ENCODE peak calls at places on chromosomes 11 and 22, in ten cellular contexts. Q is iris pigment epithelial cell; I is non-pigmented ciliary epithelial cell; S is activated CD4-positive, alpha-beta T cell treated with anti-CD3 and anti-CD28 coated beads, Interleukin-2, amount 50 U/mL, for 48 hours; U is HFFc6; J is T-helper 2 cell; O is NCI-H2107; G is activated T-helper 1 cell treated with anti-CD3 and anti-CD28 coated beads, Interleukin-2, amount 50 U/mL, for 16 hours; B is body of pancreas; X is ELR. P is an unnamed sample.

GRCh38 chr11:115784796-115785521 is 280.7 kb upstream of the CADM1 start:
- DNase-seq in Q (no peak), I (no peak), S (no peak), U (no peak), J (no peak), O (no peak), G (no peak), B (no peak), X (no peak), P (peak)

GRCh38 chr11:126139541-126140091 is 71.8 kb downstream of the RPUSD4 start:
- DNase-seq in Q (no peak), I (no peak), S (no peak), U (no peak), J (no peak), O (no peak), G (no peak), B (no peak), X (no peak), P (peak)

GRCh38 chr11:117992136-117992535 is 5.9 kb downstream of the IL10RA start:
- DNase-seq in Q (no peak), I (no peak), S (no peak), U (no peak), J (no peak), O (no peak), G (no peak), B (no peak), X (no peak), P (no peak)

GRCh38 chr11:21927628-21928027 is 265.3 kb upstream of the ANO5 start:
- DNase-seq in Q (no peak), I (no peak), S (no peak), U (no peak), J (no peak), O (no peak), G (no peak), B (no peak), X (no peak), P (no peak)

GRCh38 chr11:125275905-125276634 is 111.5 kb downstream of the PKNOX2 start:
- DNase-seq in Q (no peak), I (no peak), S (no peak), U (no peak), J (no peak), O (no peak), G (no peak), B (no peak), X (no peak), P (no peak)

GRCh38 chr11:12402027-12402426 is 24.7 kb downstream of the PARVA start:
- DNase-seq in Q (peak), I (no peak), S (no peak), U (no peak), J (no peak), O (no peak), G (no peak), B (no peak), X (no peak), P (no peak)

GRCh38 chr11:132278801-132279574 is 908.6 kb downstream of the NTM start:
- DNase-seq in Q (peak), I (peak), S (no peak), U (peak), J (no peak), O (no peak), G (no peak), B (no peak), X (peak), P (no peak)

GRCh38 chr11:18065572-18065971 is 19.5 kb upstream of the TPH1 start:
- DNase-seq in Q (no peak), I (no peak), S (no peak), U (no peak), J (no peak), O (peak), G (no peak), B (no peak), X (no peak), P (no peak)

GRCh38 chr22:24803064-24803542 is 2.9 kb upstream of the SGSM1 start:
- DNase-seq in Q (peak), I (no peak), S (peak), U (peak), J (peak), O (no peak), G (peak), B (peak), X (peak), P (peak)

GRCh38 chr22:24333301-24333700 is 62.7 kb downstream of the SPECC1L start:
- DNase-seq in Q (peak), I (no peak), S (no peak), U (peak), J (no peak), O (no peak), G (no peak), B (no peak), X (peak), P (no peak)

GRCh38 chr11:104372111-104372510 is 208.2 kb upstream of the PDGFD start:
- DNase-seq in Q (no peak), I (no peak), S (no peak), U (no peak), J (no peak), O (no peak), G (no peak), B (no peak), X (no peak), P (no peak)

GRCh38 chr22:27206001-27206746 is 548.8 kb downstream of the MIAT start:
- DNase-seq in Q (peak), I (no peak), S (no peak), U (no peak), J (no peak), O (no peak), G (no peak), B (no peak), X (no peak), P (no peak)

GRCh38 chr22:29253561-29254282 is 14.1 kb downstream of the RHBDD3 start:
- DNase-seq in Q (no peak), I (no peak), S (no peak), U (no peak), J (no peak), O (no peak), G (no peak), B (no peak), X (no peak), P (no peak)

GRCh38 chr11:38448284-38448683 is 1850.2 kb upstream of the RAG2 start:
- DNase-seq in Q (no peak), I (no peak), S (no peak), U (no peak), J (no peak), O (no peak), G (no peak), B (peak), X (no peak), P (no peak)

GRCh38 chr11:12086271-12087074 is 23.9 kb upstream of the MICAL2 start:
- DNase-seq in Q (peak), I (peak), S (no peak), U (peak), J (no peak), O (no peak), G (no peak), B (no peak), X (peak), P (peak)

GRCh38 chr22:21714059-21714770 is 21.4 kb downstream of the YPEL1 start:
- DNase-seq in Q (no peak), I (no peak), S (no peak), U (no peak), J (no peak), O (no peak), G (no peak), B (peak), X (no peak), P (no peak)

GRCh38 chr11:65781152-65781961 is 581 bp upstream of the AP5B1 start:
- DNase-seq in Q (no peak), I (no peak), S (no peak), U (no peak), J (no peak), O (no peak), G (no peak), B (no peak), X (no peak), P (peak)

GRCh38 chr11:12430912-12431311 is 53.5 kb downstream of the PARVA start:
- DNase-seq in Q (peak), I (no peak), S (no peak), U (peak), J (no peak), O (no peak), G (no peak), B (peak), X (peak), P (peak)

GRCh38 chr11:111918390-111919256 is at the start of gene C11orf52:
- DNase-seq in Q (peak), I (no peak), S (no peak), U (no peak), J (no peak), O (peak), G (no peak), B (peak), X (peak), P (peak)

GRCh38 chr22:44758354-44758969 is 6.1 kb downstream of the ARHGAP8 start:
- DNase-seq in Q (peak), I (peak), S (no peak), U (peak), J (no peak), O (no peak), G (no peak), B (no peak), X (peak), P (no peak)

GRCh38 chr22:44645083-44645482 is 56.9 kb upstream of the PRR5 start:
- DNase-seq in Q (no peak), I (no peak), S (no peak), U (no peak), J (no peak), O (no peak), G (no peak), B (no peak), X (no peak), P (no peak)

GRCh38 chr11:69962152-69962551 is 116.0 kb upstream of the ANO1 start:
- DNase-seq in Q (peak), I (no peak), S (no peak), U (no peak), J (no peak), O (no peak), G (no peak), B (no peak), X (peak), P (no peak)

GRCh38 chr22:44906248-44906936 is 103.4 kb downstream of the PHF21B start:
- DNase-seq in Q (no peak), I (no peak), S (no peak), U (no peak), J (no peak), O (no peak), G (no peak), B (no peak), X (no peak), P (no peak)

GRCh38 chr11:86499723-86500129 is 125.0 kb downstream of the CCDC81 start:
- DNase-seq in Q (no peak), I (no peak), S (no peak), U (no peak), J (no peak), O (no peak), G (no peak), B (peak), X (no peak), P (no peak)

GRCh38 chr11:61730222-61730994 is 22.0 kb upstream of the MYRF start:
- DNase-seq in Q (no peak), I (no peak), S (no peak), U (peak), J (no peak), O (peak), G (no peak), B (no peak), X (peak), P (no peak)

GRCh38 chr11:93059074-93059957 is 89.9 kb downstream of the MTNR1B start:
- DNase-seq in Q (peak), I (peak), S (no peak), U (peak), J (no peak), O (no peak), G (no peak), B (no peak), X (no peak), P (no peak)